ENCODE peak calls at places on chromosomes 16 and 17, in four cellular contexts. P, C, A and D are unnamed samples.

GRCh38 chr16:60031751-60032150 is 1297.6 kb upstream of the GOT2 start:
- DNase-seq in C (peak), A (no peak), P (no peak), D (no peak)

GRCh38 chr16:49472598-49472997 is 99.0 kb downstream of the C16orf78 start:
- DNase-seq in A (peak), C (no peak), P (no peak), D (no peak)

GRCh38 chr17:2872282-2872681 is 76.0 kb downstream of the RAP1GAP2 start:
- DNase-seq in A (no peak), P (no peak), C (no peak), D (no peak)

GRCh38 chr16:67641779-67642708 is 2.9 kb upstream of the CARMIL2 start:
- DNase-seq in P (no peak), A (peak), C (peak), D (no peak)

GRCh38 chr17:17075037-17075755 is 32.9 kb downstream of the MPRIP start:
- DNase-seq in P (peak), A (peak), C (peak), D (no peak)

GRCh38 chr16:84692451-84692850 is 7.3 kb upstream of the USP10 start:
- DNase-seq in A (no peak), C (no peak), P (no peak), D (no peak)

GRCh38 chr16:85234310-85235235 is 122.3 kb upstream of the CIBAR2 start:
- DNase-seq in A (peak), C (peak), P (peak), D (no peak)

GRCh38 chr16:11256657-11257130 is 690 bp upstream of the SOCS1 start:
- DNase-seq in P (no peak), C (peak), A (peak), D (no peak)

GRCh38 chr17:49327835-49328784 is 33.9 kb downstream of the ZNF652 start:
- DNase-seq in C (no peak), A (no peak), P (no peak), D (no peak)

GRCh38 chr17:27207073-27207511 is 86.8 kb upstream of the WSB1 start:
- DNase-seq in A (no peak), P (no peak), C (peak), D (no peak)

GRCh38 chr17:1055751-1056645 is 59.1 kb downstream of the TIMM22 start:
- DNase-seq in A (peak), C (peak), P (no peak), D (no peak)

GRCh38 chr16:82945420-82946096 is 318.8 kb downstream of the CDH13 start:
- DNase-seq in C (no peak), A (no peak), P (no peak), D (no peak)

GRCh38 chr16:1767116-1767994 is 4.0 kb downstream of the NME3 start:
- DNase-seq in C (no peak), A (peak), P (no peak), D (no peak)

GRCh38 chr16:1765826-1766225 is 5.5 kb downstream of the NME3 start:
- DNase-seq in A (no peak), P (no peak), C (no peak), D (no peak)

GRCh38 chr16:1766701-1767100 is 4.6 kb downstream of the NME3 start:
- DNase-seq in P (no peak), A (no peak), C (no peak), D (no peak)

GRCh38 chr16:1764971-1765370 is 6.4 kb downstream of the NME3 start:
- DNase-seq in A (no peak), C (no peak), P (no peak), D (no peak)

GRCh38 chr16:1766231-1766630 is 5.1 kb downstream of the NME3 start:
- DNase-seq in P (no peak), A (no peak), C (no peak), D (no peak)
- TF ChIP-seq CTCF in P (no peak), A (no peak), C (no peak), D (no peak)

DNA sequence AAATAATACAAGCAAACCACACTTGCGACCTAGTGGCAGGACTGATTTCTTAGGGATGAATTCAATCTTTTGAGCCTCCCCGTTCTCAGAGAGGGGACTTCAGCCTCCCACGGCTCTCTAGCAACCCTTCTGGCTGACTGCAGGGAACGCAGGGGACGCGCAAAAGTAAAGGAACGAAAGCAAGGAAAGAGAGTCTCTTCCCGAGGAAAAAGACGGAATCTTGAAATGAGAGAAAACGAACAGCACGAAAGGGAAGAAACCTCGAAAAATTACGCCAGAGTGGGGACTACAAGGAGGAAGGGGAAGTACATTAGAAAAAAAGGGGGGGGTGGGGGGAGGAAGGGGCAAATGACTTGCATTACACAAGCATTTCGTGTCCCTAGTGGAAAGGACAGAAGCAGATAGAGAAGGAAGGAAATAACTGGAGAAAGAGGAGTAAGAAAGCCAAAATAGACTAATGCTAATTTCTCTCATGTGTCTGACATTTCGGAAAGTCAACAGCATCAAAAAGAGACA is 1.2 kb downstream of the GRB2 start:
- DNase-seq in C (peak), A (peak), P (peak), D (no peak)
- TF ChIP-seq CTCF in C (peak), A (peak), P (peak), D (peak)

DNA sequence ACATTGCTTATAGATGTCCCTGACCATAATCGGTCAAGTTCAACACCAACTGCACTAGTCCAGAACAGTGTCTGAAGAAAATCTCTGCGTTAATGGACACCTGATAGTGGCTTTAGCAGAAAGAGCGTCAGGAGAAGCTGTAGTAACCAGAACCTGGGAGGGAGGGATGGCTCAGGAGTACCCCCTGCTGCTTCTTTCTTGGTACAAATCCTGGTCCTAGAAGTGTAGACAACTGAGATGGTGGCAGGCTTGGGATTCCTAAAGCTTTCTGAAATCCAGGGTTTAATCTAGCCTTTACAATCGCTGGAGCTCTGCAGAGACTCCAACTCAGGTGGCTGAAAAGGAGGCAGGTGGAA is 5.4 kb downstream of the MAP3K14 start:
- DNase-seq in A (no peak), C (no peak), P (no peak), D (no peak)
- TF ChIP-seq CTCF in A (peak), C (peak), P (peak), D (no peak)

DNA sequence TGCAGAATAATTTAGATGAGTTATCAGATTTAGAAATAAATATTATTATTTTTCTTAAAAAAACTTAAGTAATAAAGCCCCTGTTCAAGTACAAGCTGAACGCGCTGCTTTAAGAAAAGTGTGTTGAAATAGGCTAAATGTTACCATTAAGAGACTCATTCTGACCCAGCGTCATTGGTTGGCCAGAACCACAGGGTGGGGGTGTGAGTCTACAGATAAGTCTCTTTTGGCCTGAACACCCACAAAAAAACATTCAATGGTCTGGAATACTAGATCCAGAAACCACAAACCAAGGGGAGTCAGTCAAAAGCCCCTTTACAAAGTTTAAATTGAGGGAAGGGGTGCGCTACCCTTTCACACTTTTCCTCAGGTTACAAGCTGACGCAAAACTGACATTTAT is 776.1 kb downstream of the KCNJ2 start:
- DNase-seq in P (no peak), A (no peak), C (no peak), D (no peak)
- TF ChIP-seq CTCF in P (no peak), A (no peak), C (no peak), D (no peak)